ENCODE peak calls at places on chromosome 1, in eight cellular contexts. W, M, P, G, C, O, J and X are unnamed samples.

GRCh38 chr1:222670110-222670509 is 42.2 kb downstream of the AIDA start:
- DNase-seq in W (no peak), M (no peak), P (no peak), G (no peak), C (no peak), O (no peak), J (no peak), X (no peak)

GRCh38 chr1:24437631-24438396 is 22.2 kb downstream of the NIPAL3 start:
- DNase-seq in W (no peak), M (no peak), P (peak; percentile 37), G (peak; percentile 24), C (no peak), O (no peak), J (no peak), X (no peak)

GRCh38 chr1:114718661-114719423 is 2.3 kb upstream of the NRAS start:
- DNase-seq in W (no peak), M (peak; percentile 44), P (no peak), G (no peak), C (no peak), O (no peak), J (no peak), X (no peak)

GRCh38 chr1:155208656-155209372 is at the start of gene MTX1:
- DNase-seq in W (peak; percentile 96), M (peak; percentile 74), P (peak; percentile 95), G (peak; percentile 96), C (peak; percentile 92), O (peak; percentile 87), J (peak; percentile 89), X (peak; percentile 86)

GRCh38 chr1:44827197-44828002 is 15.7 kb downstream of the PTCH2 start:
- DNase-seq in W (no peak), M (no peak), P (peak; percentile 30), G (peak; percentile 71), C (no peak), O (no peak), J (no peak), X (no peak)

GRCh38 chr1:13828454-13829151 is 128.6 kb downstream of the PRDM2 start:
- DNase-seq in W (peak; percentile 85), M (no peak), P (no peak), G (peak; percentile 87), C (peak; percentile 58), O (no peak), J (peak; percentile 87), X (peak; percentile 67)

GRCh38 chr1:183804382-183804781 is 538 bp upstream of the RGL1 start:
- DNase-seq in W (no peak), M (no peak), P (peak; percentile 31), G (peak; percentile 43), C (peak; percentile 39), O (no peak), J (no peak), X (no peak)

GRCh38 chr1:1305300-1306069 is 2.2 kb downstream of the ACAP3 start:
- DNase-seq in W (no peak), M (peak; percentile 73), P (peak; percentile 82), G (no peak), C (peak; percentile 79), O (peak; percentile 44), J (peak; percentile 89), X (no peak)

GRCh38 chr1:11749203-11749689 is 12.7 kb upstream of the C1orf167 start:
- DNase-seq in W (peak; percentile 92), M (peak; percentile 50), P (peak; percentile 61), G (peak; percentile 74), C (no peak), O (no peak), J (peak; percentile 47), X (peak; percentile 62)

GRCh38 chr1:201461193-201461657 is 7.8 kb downstream of the PHLDA3 start:
- DNase-seq in W (no peak), M (peak; percentile 99), P (no peak), G (no peak), C (no peak), O (no peak), J (peak; percentile 47), X (peak; percentile 78)

GRCh38 chr1:74205236-74205635 is 7.2 kb downstream of the FPGT start:
- DNase-seq in W (no peak), M (no peak), P (no peak), G (peak; percentile 1), C (no peak), O (no peak), J (no peak), X (no peak)

GRCh38 chr1:93770640-93771039 is 89.0 kb upstream of the BCAR3 start:
- DNase-seq in W (no peak), M (no peak), P (no peak), G (peak; percentile 57), C (no peak), O (no peak), J (no peak), X (no peak)

GRCh38 chr1:231691618-231692259 is 65.1 kb downstream of the DISC1 start:
- DNase-seq in W (peak; percentile 70), M (peak; percentile 21), P (peak; percentile 48), G (peak; percentile 78), C (peak; percentile 73), O (no peak), J (no peak), X (no peak)

GRCh38 chr1:212678456-212679410 is 20.9 kb downstream of the BATF3 start:
- DNase-seq in W (no peak), M (no peak), P (no peak), G (no peak), C (no peak), O (no peak), J (no peak), X (no peak)

GRCh38 chr1:7300893-7301292 is 470.2 kb upstream of the VAMP3 start:
- DNase-seq in W (no peak), M (peak; percentile 10), P (no peak), G (no peak), C (no peak), O (no peak), J (peak; percentile 43), X (peak; percentile 48)

GRCh38 chr1:169161512-169162194 is 55.2 kb downstream of the ATP1B1 start:
- DNase-seq in W (no peak), M (no peak), P (no peak), G (no peak), C (no peak), O (no peak), J (no peak), X (no peak)

GRCh38 chr1:59484090-59484489 is 187.2 kb downstream of the FGGY start:
- DNase-seq in W (no peak), M (peak; percentile 75), P (no peak), G (no peak), C (no peak), O (no peak), J (no peak), X (no peak)

GRCh38 chr1:153371231-153371630 is 4.2 kb downstream of the S100A12 start:
- DNase-seq in W (no peak), M (peak; percentile 86), P (no peak), G (no peak), C (no peak), O (no peak), J (no peak), X (no peak)

GRCh38 chr1:47524272-47524671 is 86.4 kb downstream of the FOXD2 start:
- DNase-seq in W (no peak), M (no peak), P (no peak), G (no peak), C (no peak), O (no peak), J (no peak), X (no peak)

GRCh38 chr1:167210966-167211674 is 9.6 kb upstream of the POU2F1 start:
- DNase-seq in W (no peak), M (peak; percentile 88), P (no peak), G (no peak), C (no peak), O (no peak), J (peak; percentile 20), X (no peak)

DNA sequence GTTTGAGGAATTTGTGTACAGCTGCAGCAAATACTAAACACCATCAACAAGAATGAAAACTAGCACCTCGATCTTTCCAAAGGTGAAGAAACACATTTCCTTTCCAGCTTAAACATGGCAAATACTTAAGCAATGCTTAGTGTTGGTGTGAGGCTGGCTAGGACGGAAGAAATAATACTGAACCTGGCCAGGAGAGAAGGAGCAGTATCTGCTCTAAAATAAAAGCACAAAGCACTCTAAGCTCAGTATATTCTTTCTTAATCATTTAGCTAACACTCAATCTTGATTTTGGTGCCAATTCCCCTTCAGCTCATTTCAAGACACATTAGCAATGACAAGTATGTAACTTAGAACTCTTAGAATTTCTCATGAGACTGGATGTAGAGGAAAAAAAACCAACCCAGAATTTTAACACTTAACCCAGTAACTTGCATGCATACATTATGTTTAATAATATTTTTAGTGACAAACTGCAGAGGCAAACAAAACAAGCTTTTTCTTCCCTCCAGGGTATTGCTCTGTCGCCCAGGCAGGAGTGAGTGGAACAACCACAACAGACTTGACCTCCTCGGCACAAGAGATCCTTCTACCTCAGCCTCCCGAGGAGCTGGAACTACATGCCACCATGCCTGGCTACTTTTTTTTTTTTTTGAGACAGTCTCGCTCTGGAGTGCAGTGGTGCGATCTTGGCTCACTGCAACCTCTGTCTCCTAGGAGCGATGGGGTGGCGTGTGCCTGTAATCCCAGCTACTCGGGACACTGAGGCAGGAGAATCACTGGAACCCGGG is 54.2 kb downstream of the DEGS1 start:
- DNase-seq in W (no peak), M (no peak), P (no peak), G (no peak), C (no peak), O (no peak), J (no peak), X (no peak)
- H3K36me3 ChIP-seq in W (peaks cover 31% of the 10 kb centered on the region), M (peaks cover 17% of the 10 kb centered on the region), P (peaks cover 56% of the 10 kb centered on the region), G (peaks cover 6% of the 10 kb centered on the region), C (no peaks in the 10 kb centered on the region), O (peaks cover 4% of the 10 kb centered on the region), J (peaks cover 20% of the 10 kb centered on the region), X (no peaks in the 10 kb centered on the region)

DNA sequence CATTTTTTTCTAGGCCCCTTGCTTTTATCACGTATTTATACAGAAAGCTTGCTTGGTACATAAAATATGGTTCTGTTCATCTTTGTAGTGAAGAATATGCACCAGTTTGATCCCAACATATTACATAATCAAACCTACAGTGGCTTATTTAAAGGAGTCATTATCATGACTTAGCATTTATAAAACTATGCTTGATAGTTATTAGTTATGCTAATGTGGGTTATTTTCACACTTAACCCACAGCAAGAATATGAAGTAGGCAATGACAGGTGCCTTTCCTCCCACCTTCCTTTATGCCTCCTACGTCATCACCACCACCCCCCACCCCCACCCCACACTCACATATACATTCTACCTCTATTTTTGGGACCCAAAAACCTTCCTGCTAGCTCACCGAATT is 19.8 kb downstream of the CAP1 start:
- DNase-seq in W (no peak), M (no peak), P (no peak), G (no peak), C (no peak), O (no peak), J (no peak), X (no peak)
- H3K4me3 ChIP-seq in W (no peak overlapping the region), M (no peak overlapping the region), P (no peak overlapping the region), G (no peak overlapping the region), C (no peak overlapping the region), O (peak overlapping the region; percentile 12), J (no peak overlapping the region), X (no peak overlapping the region)

DNA sequence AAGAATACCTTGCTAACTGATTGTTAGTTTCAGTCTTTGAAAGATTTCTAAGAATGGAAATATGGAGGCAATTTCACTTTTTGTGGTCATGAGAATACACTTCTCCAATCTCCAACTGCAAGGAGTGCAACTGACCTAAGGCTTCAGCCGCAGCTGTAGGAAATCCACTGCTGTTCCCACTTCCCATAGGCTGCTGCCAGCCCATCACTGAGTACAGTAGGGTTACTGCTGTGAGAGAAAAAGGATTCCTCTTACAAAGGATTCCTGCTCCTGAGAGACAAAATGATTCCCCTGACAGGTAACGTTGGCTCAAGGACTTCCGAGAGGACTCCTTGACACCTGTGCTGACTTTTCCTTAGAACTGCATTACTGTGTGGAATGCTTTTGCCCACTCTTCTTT is 87.4 kb downstream of the ADGRL4 start:
- DNase-seq in W (no peak), M (no peak), P (no peak), G (peak; percentile 28), C (no peak), O (no peak), J (no peak), X (no peak)
- TF ChIP-seq CTCF in W (no peak), M (no peak), P (no peak), G (no peak), C (no peak), O (no peak), J (no peak), X (no peak)

GRCh38 chr1:150615346-150616201 is 13.8 kb downstream of the ENSA start:
- DNase-seq in W (no peak), M (no peak), P (no peak), G (no peak), C (no peak), O (no peak), J (peak; percentile 51), X (no peak)
- H3K36me3 ChIP-seq in W (peaks cover 26% of the 10 kb centered on the region), M (peaks cover 11% of the 10 kb centered on the region), P (peaks cover 41% of the 10 kb centered on the region), G (peaks cover 38% of the 10 kb centered on the region), C (no peaks in the 10 kb centered on the region), O (peaks cover 5% of the 10 kb centered on the region), J (peaks cover 15% of the 10 kb centered on the region), X (peaks cover 1% of the 10 kb centered on the region)